ENCODE peak calls at places on chromosome 13, in ten cellular contexts. C is ascending aorta, A is lung, H is thoracic aorta, V is Peyer's patch, L is fibroblast of lung, I is astrocyte of the spinal cord, U is dorsolateral prefrontal cortex, K is heart right ventricle, X is lower lobe of right lung. B is an unnamed sample.

GRCh38 chr13:51764184-51765141 is 39.5 kb downstream of the DHRS12 start:
- DNase-seq in L (peak), U (peak), X (no peak), C (peak), I (peak), V (peak), H (no peak), A (no peak), K (peak), B (peak)

GRCh38 chr13:75512253-75512652 is 25.4 kb downstream of the COMMD6 start:
- DNase-seq in V (no peak), A (no peak), C (no peak), X (no peak), U (no peak), L (no peak), H (no peak), I (no peak), K (no peak), B (no peak)

GRCh38 chr13:33285420-33286124 is at the start of gene STARD13:
- DNase-seq in H (peak), V (peak), K (peak), X (peak), L (peak), C (peak), U (peak), I (peak), A (peak), B (peak)

GRCh38 chr13:74979703-74980102 is 502.3 kb downstream of the TBC1D4 start:
- DNase-seq in C (no peak), U (no peak), X (no peak), A (no peak), L (no peak), I (no peak), K (no peak), V (no peak), H (no peak), B (no peak)

GRCh38 chr13:33494596-33495214 is 209.2 kb upstream of the STARD13 start:
- DNase-seq in C (no peak), X (no peak), H (no peak), L (peak), V (no peak), K (no peak), A (no peak), I (peak), U (no peak), B (no peak)

GRCh38 chr13:75461314-75461713 is 20.7 kb downstream of the TBC1D4 start:
- DNase-seq in K (no peak), C (no peak), A (no peak), H (no peak), I (no peak), L (peak), X (no peak), U (no peak), V (no peak), B (no peak)

GRCh38 chr13:79282976-79283375 is 123.1 kb downstream of the RBM26 start:
- DNase-seq in L (no peak), H (no peak), K (no peak), X (no peak), C (no peak), I (no peak), A (no peak), U (no peak), V (no peak), B (no peak)

GRCh38 chr13:48656621-48657020 is 2.9 kb downstream of the CYSLTR2 start:
- DNase-seq in H (no peak), X (no peak), C (no peak), K (no peak), I (no peak), L (no peak), V (no peak), A (no peak), U (no peak), B (no peak)

GRCh38 chr13:97004096-97004876 is 10.0 kb upstream of the OXGR1 start:
- DNase-seq in H (no peak), X (no peak), A (no peak), U (no peak), K (no peak), C (no peak), I (peak), V (no peak), L (peak), B (no peak)

GRCh38 chr13:96958286-96958891 is 35.9 kb downstream of the OXGR1 start:
- DNase-seq in X (no peak), K (no peak), H (no peak), U (no peak), I (peak), V (no peak), C (no peak), L (peak), A (no peak), B (no peak)

GRCh38 chr13:78190296-78190695 is 271.7 kb upstream of the EDNRB start:
- DNase-seq in A (no peak), H (no peak), V (no peak), C (no peak), X (no peak), L (no peak), I (no peak), K (no peak), U (no peak), B (no peak)

GRCh38 chr13:91748416-91749089 is 350.1 kb downstream of the GPC5 start:
- DNase-seq in C (no peak), L (no peak), I (no peak), X (no peak), H (no peak), A (no peak), V (no peak), U (no peak), K (no peak), B (no peak)

GRCh38 chr13:64640002-64640401 is 2590.1 kb downstream of the PCDH9 start:
- DNase-seq in C (no peak), U (no peak), I (no peak), L (no peak), V (no peak), A (no peak), X (no peak), K (no peak), H (no peak), B (no peak)

GRCh38 chr13:27027086-27027667 is 144.4 kb downstream of the USP12 start:
- DNase-seq in A (no peak), L (no peak), K (no peak), C (no peak), I (no peak), X (no peak), V (no peak), U (no peak), H (no peak), B (no peak)

GRCh38 chr13:48333976-48334375 is 30.4 kb downstream of the RB1 start:
- DNase-seq in A (no peak), C (no peak), V (no peak), X (no peak), I (peak), K (no peak), H (no peak), U (no peak), L (peak), B (no peak)

GRCh38 chr13:113970810-113971470 is 2.9 kb downstream of the C13orf46 start:
- DNase-seq in L (peak), X (peak), V (no peak), C (peak), U (peak), H (peak), A (peak), I (peak), K (peak), B (no peak)

GRCh38 chr13:36385471-36385870 is 39.3 kb upstream of the SPART start:
- DNase-seq in H (no peak), I (no peak), K (no peak), L (peak), X (no peak), U (no peak), V (no peak), A (no peak), C (no peak), B (no peak)

GRCh38 chr13:66716502-66716901 is 513.6 kb downstream of the PCDH9 start:
- DNase-seq in I (no peak), L (no peak), V (no peak), H (no peak), A (no peak), C (no peak), U (no peak), K (no peak), X (no peak), B (no peak)

GRCh38 chr13:66714795-66715194 is 515.3 kb downstream of the PCDH9 start:
- DNase-seq in V (no peak), A (no peak), H (no peak), L (no peak), I (no peak), X (no peak), C (no peak), U (no peak), K (no peak), B (no peak)
- TF ChIP-seq CTCF in V (no peak), A (no peak), H (no peak), L (no peak), I (peak), X (no peak), C (no peak), U (no peak), K (no peak), B (no peak)

DNA sequence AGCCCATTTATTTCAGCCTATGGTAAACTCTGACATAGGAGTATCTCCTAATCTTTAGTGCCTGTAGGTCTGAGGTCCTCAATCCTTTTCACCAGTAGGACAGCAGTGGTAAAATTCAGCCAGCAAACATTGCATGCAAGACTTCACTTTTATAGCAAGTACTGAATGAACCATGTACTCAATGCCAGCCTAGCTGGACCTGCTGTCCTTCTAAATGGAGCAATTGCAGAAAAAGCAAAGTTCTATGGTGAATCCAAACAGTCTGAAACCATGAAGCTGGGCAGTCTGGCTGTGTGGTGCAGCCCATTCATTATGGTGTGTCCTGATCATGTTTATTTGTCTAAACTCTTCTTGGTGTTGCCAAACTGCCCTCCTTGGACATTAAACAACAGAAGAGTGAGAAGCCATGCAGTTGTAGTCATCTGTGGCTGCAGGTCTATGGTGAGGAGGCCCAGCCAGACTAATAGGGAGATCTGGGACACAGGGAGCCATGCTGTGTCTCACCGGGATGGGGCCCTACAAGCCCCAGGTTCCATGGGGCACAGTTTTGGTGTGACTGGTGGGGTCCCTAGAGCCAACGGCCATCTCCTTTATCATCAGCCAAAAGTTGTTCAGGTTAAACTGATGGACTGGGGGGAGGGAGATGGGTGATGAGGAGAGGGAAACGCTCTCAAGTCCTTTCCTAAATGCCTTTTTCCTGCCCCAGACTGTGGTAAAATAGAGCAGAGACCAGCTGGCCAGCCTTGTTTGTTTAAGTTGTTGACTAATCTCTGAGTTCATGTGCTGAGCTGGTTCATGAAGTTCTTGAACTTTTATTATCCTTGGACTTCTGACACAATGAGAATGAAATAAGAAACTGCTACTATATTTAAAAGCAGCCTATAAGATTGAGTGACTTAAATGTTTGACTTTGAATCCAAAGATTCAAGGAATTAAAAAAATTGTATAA is 20.6 kb upstream of the TNFSF11 start:
- DNase-seq in A (no peak), U (no peak), K (no peak), X (no peak), V (no peak), L (peak), H (no peak), C (no peak), I (peak), B (no peak)
- H3K4me3 ChIP-seq in A (no peak), U (no peak), K (no peak), X (no peak), V (no peak), L (no peak), H (no peak), C (no peak), I (no peak), B (no peak)

GRCh38 chr13:86464193-86464592 is 665.0 kb upstream of the SLITRK6 start:
- DNase-seq in U (no peak), K (no peak), I (peak), C (no peak), H (no peak), A (no peak), L (no peak), V (no peak), X (no peak), B (no peak)
- TF ChIP-seq CTCF in U (no peak), K (no peak), I (peak), C (no peak), H (no peak), A (no peak), L (no peak), V (no peak), X (no peak), B (no peak)

GRCh38 chr13:99585609-99586008 is 84.3 kb downstream of the TM9SF2 start:
- DNase-seq in C (no peak), U (no peak), X (no peak), I (no peak), A (no peak), V (no peak), K (no peak), L (peak), H (no peak), B (no peak)
- H3K4me3 ChIP-seq in C (no peak), U (no peak), X (no peak), I (no peak), A (no peak), V (no peak), K (no peak), L (no peak), H (no peak), B (no peak)

GRCh38 chr13:50107205-50107604 is 92.0 kb downstream of the KCNRG start:
- DNase-seq in K (no peak), I (no peak), H (no peak), L (peak), A (no peak), X (no peak), C (no peak), U (no peak), V (no peak), B (no peak)
- TF ChIP-seq CTCF in K (no peak), I (no peak), H (no peak), L (no peak), A (no peak), X (no peak), C (no peak), U (no peak), V (no peak), B (no peak)

DNA sequence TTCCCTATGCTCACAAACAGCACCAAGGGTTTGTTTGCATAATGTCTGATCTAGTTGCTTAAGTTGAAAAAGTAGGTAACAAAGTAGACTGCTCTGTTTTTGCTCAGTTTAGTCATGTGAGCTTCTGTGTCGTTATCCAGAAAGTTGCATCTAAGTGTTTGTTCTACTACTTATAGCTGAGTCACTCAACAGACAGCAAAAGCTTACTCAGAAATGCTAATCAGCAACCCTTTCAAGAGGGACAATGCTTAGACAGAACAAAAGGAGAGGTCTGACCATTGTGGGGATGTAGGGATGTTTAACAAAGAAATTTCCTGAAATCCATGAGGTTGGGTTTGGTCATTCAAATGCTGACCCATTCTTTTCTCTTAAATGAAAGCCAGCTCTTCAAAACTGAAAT is 106.4 kb downstream of the ATP8A2 start:
- DNase-seq in H (no peak), X (no peak), I (no peak), L (peak), V (no peak), A (no peak), C (no peak), K (no peak), U (no peak), B (no peak)
- H3K4me3 ChIP-seq in H (no peak), X (no peak), I (no peak), L (no peak), V (no peak), A (no peak), C (no peak), K (no peak), U (no peak), B (no peak)

GRCh38 chr13:24361852-24362366 is 52.5 kb downstream of the C1QTNF9 start:
- DNase-seq in L (no peak), I (no peak), V (peak), C (no peak), U (no peak), K (no peak), A (no peak), H (no peak), X (no peak), B (no peak)

GRCh38 chr13:24357756-24358155 is 48.4 kb downstream of the C1QTNF9 start:
- DNase-seq in A (no peak), L (no peak), I (no peak), K (no peak), X (no peak), C (no peak), V (no peak), U (no peak), H (no peak), B (no peak)

GRCh38 chr13:24362435-24362951 is 53.1 kb downstream of the C1QTNF9 start:
- DNase-seq in C (no peak), A (no peak), V (no peak), H (no peak), I (no peak), K (no peak), L (no peak), U (no peak), X (no peak), B (no peak)

GRCh38 chr13:24360106-24360505 is 50.7 kb downstream of the C1QTNF9 start:
- DNase-seq in K (no peak), I (no peak), H (no peak), C (no peak), U (no peak), X (no peak), A (no peak), L (no peak), V (no peak), B (no peak)

GRCh38 chr13:24361138-24361537 is 51.8 kb downstream of the C1QTNF9 start:
- DNase-seq in L (no peak), X (no peak), V (peak), A (no peak), U (no peak), I (no peak), H (no peak), K (no peak), C (no peak), B (no peak)
- TF ChIP-seq CTCF in L (no peak), X (no peak), V (no peak), A (no peak), U (no peak), I (no peak), H (no peak), K (no peak), C (no peak), B (no peak)

B was measured in right atrium auricular region.